ENCODE peak calls at places on chromosomes 2 and 18, in seven cellular contexts. One of them, this sample, is unnamed.

GRCh38 chr2:28252308-28252707 is 140.3 kb upstream of the FOSL2 start:
- DNase-seq in fibroblast of the aortic adventitia: no peak
- DNase-seq in thoracic aorta: no peak
- DNase-seq in A549: no peak
- DNase-seq in chondrocyte: no peak
- DNase-seq in CD4-positive, alpha-beta T cell: no peak
- DNase-seq in astrocyte of the spinal cord: no peak
- DNase-seq in this sample: no peak

GRCh38 chr2:1972948-1973347 is 228.6 kb upstream of the PXDN start:
- DNase-seq in chondrocyte: no peak
- DNase-seq in astrocyte of the spinal cord: peak
- DNase-seq in fibroblast of the aortic adventitia: peak
- DNase-seq in thoracic aorta: no peak
- DNase-seq in CD4-positive, alpha-beta T cell: no peak
- DNase-seq in A549: no peak
- DNase-seq in this sample: no peak

GRCh38 chr18:23416283-23416682 is 36.8 kb upstream of the RIOK3 start:
- DNase-seq in thoracic aorta: no peak
- DNase-seq in astrocyte of the spinal cord: no peak
- DNase-seq in CD4-positive, alpha-beta T cell: no peak
- DNase-seq in chondrocyte: no peak
- DNase-seq in fibroblast of the aortic adventitia: peak
- DNase-seq in A549: no peak
- DNase-seq in this sample: no peak

GRCh38 chr2:101087638-101088037 is 63.5 kb downstream of the TBC1D8 start:
- DNase-seq in thoracic aorta: no peak
- DNase-seq in CD4-positive, alpha-beta T cell: no peak
- DNase-seq in A549: no peak
- DNase-seq in fibroblast of the aortic adventitia: peak
- DNase-seq in chondrocyte: no peak
- DNase-seq in astrocyte of the spinal cord: no peak
- DNase-seq in this sample: no peak

GRCh38 chr18:39799010-39799409 is 2156.0 kb upstream of the PIK3C3 start:
- DNase-seq in astrocyte of the spinal cord: peak
- DNase-seq in chondrocyte: no peak
- DNase-seq in A549: peak
- DNase-seq in fibroblast of the aortic adventitia: no peak
- DNase-seq in thoracic aorta: no peak
- DNase-seq in CD4-positive, alpha-beta T cell: no peak
- DNase-seq in this sample: no peak

GRCh38 chr2:201419057-201419635 is 32.1 kb downstream of the TRAK2 start:
- DNase-seq in fibroblast of the aortic adventitia: peak
- DNase-seq in astrocyte of the spinal cord: peak
- DNase-seq in chondrocyte: no peak
- DNase-seq in CD4-positive, alpha-beta T cell: no peak
- DNase-seq in A549: no peak
- DNase-seq in thoracic aorta: no peak
- DNase-seq in this sample: no peak

GRCh38 chr18:12046751-12047335 is 46.8 kb upstream of the ANKRD62 start:
- DNase-seq in fibroblast of the aortic adventitia: no peak
- DNase-seq in CD4-positive, alpha-beta T cell: no peak
- DNase-seq in thoracic aorta: no peak
- DNase-seq in astrocyte of the spinal cord: no peak
- DNase-seq in A549: no peak
- DNase-seq in chondrocyte: no peak
- DNase-seq in this sample: no peak

GRCh38 chr2:160062283-160063005 is at the start of gene PLA2R1:
- DNase-seq in astrocyte of the spinal cord: peak
- DNase-seq in thoracic aorta: no peak
- DNase-seq in chondrocyte: no peak
- DNase-seq in A549: peak
- DNase-seq in fibroblast of the aortic adventitia: peak
- DNase-seq in CD4-positive, alpha-beta T cell: no peak
- DNase-seq in this sample: peak

GRCh38 chr18:9249254-9249653 is 85.3 kb upstream of the TWSG1 start:
- DNase-seq in astrocyte of the spinal cord: no peak
- DNase-seq in thoracic aorta: no peak
- DNase-seq in A549: no peak
- DNase-seq in fibroblast of the aortic adventitia: no peak
- DNase-seq in chondrocyte: no peak
- DNase-seq in CD4-positive, alpha-beta T cell: no peak
- DNase-seq in this sample: no peak

GRCh38 chr2:8678731-8679566 is 2.9 kb upstream of the ID2 start:
- DNase-seq in fibroblast of the aortic adventitia: peak
- DNase-seq in chondrocyte: peak
- DNase-seq in astrocyte of the spinal cord: peak
- DNase-seq in A549: peak
- DNase-seq in CD4-positive, alpha-beta T cell: peak
- DNase-seq in thoracic aorta: peak
- DNase-seq in this sample: peak

GRCh38 chr18:25457196-25457595 is 105.2 kb upstream of the ZNF521 start:
- DNase-seq in fibroblast of the aortic adventitia: no peak
- DNase-seq in chondrocyte: no peak
- DNase-seq in astrocyte of the spinal cord: no peak
- DNase-seq in CD4-positive, alpha-beta T cell: no peak
- DNase-seq in thoracic aorta: no peak
- DNase-seq in A549: no peak
- DNase-seq in this sample: no peak

GRCh38 chr2:154484338-154485099 is 214.0 kb upstream of the KCNJ3 start:
- DNase-seq in fibroblast of the aortic adventitia: no peak
- DNase-seq in chondrocyte: no peak
- DNase-seq in A549: no peak
- DNase-seq in CD4-positive, alpha-beta T cell: no peak
- DNase-seq in thoracic aorta: no peak
- DNase-seq in astrocyte of the spinal cord: no peak
- DNase-seq in this sample: no peak

GRCh38 chr2:172091626-172092566 is 6.6 kb downstream of the DLX1 start:
- DNase-seq in chondrocyte: no peak
- DNase-seq in astrocyte of the spinal cord: no peak
- DNase-seq in CD4-positive, alpha-beta T cell: no peak
- DNase-seq in thoracic aorta: no peak
- DNase-seq in A549: no peak
- DNase-seq in fibroblast of the aortic adventitia: no peak
- DNase-seq in this sample: no peak

GRCh38 chr2:189441709-189442074 is 418 bp downstream of the WDR75 start:
- DNase-seq in fibroblast of the aortic adventitia: no peak
- DNase-seq in chondrocyte: peak
- DNase-seq in CD4-positive, alpha-beta T cell: no peak
- DNase-seq in A549: peak
- DNase-seq in thoracic aorta: no peak
- DNase-seq in astrocyte of the spinal cord: no peak
- DNase-seq in this sample: no peak

GRCh38 chr2:189439342-189439741 is 1.9 kb upstream of the WDR75 start:
- DNase-seq in chondrocyte: no peak
- DNase-seq in CD4-positive, alpha-beta T cell: no peak
- DNase-seq in astrocyte of the spinal cord: no peak
- DNase-seq in A549: peak
- DNase-seq in thoracic aorta: no peak
- DNase-seq in fibroblast of the aortic adventitia: no peak
- DNase-seq in this sample: no peak

GRCh38 chr2:189440644-189440946 is 679 bp upstream of the WDR75 start:
- DNase-seq in astrocyte of the spinal cord: no peak
- DNase-seq in thoracic aorta: no peak
- DNase-seq in A549: no peak
- DNase-seq in chondrocyte: no peak
- DNase-seq in CD4-positive, alpha-beta T cell: no peak
- DNase-seq in fibroblast of the aortic adventitia: no peak
- DNase-seq in this sample: no peak

GRCh38 chr2:189442468-189442867 is 1.2 kb downstream of the WDR75 start:
- DNase-seq in astrocyte of the spinal cord: no peak
- DNase-seq in chondrocyte: no peak
- DNase-seq in thoracic aorta: no peak
- DNase-seq in A549: no peak
- DNase-seq in CD4-positive, alpha-beta T cell: no peak
- DNase-seq in fibroblast of the aortic adventitia: no peak
- DNase-seq in this sample: no peak

DNA sequence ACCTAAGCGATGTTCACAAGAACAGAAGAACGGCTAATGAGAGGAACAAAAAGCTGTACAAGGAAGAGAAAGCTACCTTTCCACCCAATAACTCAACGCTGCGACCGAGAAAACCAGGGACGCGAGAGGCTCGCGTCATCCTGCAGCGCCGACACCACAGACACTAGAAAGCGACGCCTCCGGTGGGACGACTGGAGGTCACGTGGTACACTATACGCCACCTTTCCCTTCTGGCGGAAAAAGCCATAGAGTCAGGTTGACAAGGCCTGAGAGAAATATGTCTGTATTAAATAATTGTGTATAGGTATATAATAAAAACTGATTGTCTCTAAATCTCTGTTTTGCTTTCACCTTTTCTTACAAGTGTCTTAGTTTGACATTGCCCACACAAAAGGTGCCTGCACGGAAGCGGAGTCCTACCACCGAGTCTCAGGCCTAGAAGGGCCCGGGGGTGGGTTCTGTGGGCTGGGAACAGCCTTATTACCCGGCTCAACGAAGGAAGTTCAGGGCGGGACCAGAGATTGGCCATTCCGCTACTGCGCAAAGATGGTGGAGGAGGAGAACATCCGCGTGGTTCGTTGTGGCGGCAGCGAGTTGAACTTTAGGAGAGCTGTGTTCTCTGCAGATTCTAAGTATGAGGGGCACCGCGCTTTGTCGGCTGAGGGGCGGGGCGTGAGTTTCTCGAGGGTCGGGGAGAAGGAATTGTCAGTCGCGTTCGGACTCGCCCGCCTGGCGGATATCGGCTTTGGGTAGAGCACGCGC is at the start of gene WDR75:
- DNase-seq in A549: peak
- DNase-seq in fibroblast of the aortic adventitia: peak
- DNase-seq in chondrocyte: peak
- DNase-seq in astrocyte of the spinal cord: peak
- DNase-seq in CD4-positive, alpha-beta T cell: peak
- DNase-seq in thoracic aorta: peak
- DNase-seq in this sample: peak
- TF ChIP-seq CTCF in A549: no peak
- TF ChIP-seq CTCF in fibroblast of the aortic adventitia: no peak
- TF ChIP-seq CTCF in chondrocyte: peak
- TF ChIP-seq CTCF in astrocyte of the spinal cord: no peak
- TF ChIP-seq CTCF in CD4-positive, alpha-beta T cell: no peak
- TF ChIP-seq CTCF in thoracic aorta: no peak
- TF ChIP-seq CTCF in this sample: no peak

GRCh38 chr2:86025229-86025820 is 80.4 kb downstream of the POLR1A start:
- DNase-seq in fibroblast of the aortic adventitia: no peak
- DNase-seq in astrocyte of the spinal cord: no peak
- DNase-seq in CD4-positive, alpha-beta T cell: no peak
- DNase-seq in A549: no peak
- DNase-seq in thoracic aorta: no peak
- DNase-seq in chondrocyte: peak
- DNase-seq in this sample: no peak
- TF ChIP-seq CTCF in fibroblast of the aortic adventitia: no peak
- TF ChIP-seq CTCF in astrocyte of the spinal cord: peak
- TF ChIP-seq CTCF in CD4-positive, alpha-beta T cell: no peak
- TF ChIP-seq CTCF in A549: no peak
- TF ChIP-seq CTCF in thoracic aorta: no peak
- TF ChIP-seq CTCF in chondrocyte: peak
- TF ChIP-seq CTCF in this sample: no peak

DNA sequence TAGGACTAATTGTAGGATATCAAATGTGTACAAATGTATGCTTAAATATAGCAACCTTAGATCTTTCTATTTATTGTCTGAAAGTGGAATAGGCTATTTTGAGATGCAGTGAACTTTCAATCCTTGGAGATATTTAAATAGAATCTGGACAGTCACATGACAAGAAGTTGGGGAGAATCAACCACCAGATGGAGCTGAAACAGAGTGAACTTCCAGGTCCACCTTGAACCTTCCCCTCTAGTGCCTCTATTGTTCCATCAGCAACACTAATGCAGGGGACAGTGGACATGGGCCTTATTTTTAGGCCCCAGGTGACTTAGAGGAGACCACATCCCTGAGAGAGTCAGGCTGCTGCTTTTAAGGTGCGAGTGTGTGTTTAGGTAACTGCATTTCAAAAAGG is 37.0 kb upstream of the CRIM1 start:
- DNase-seq in CD4-positive, alpha-beta T cell: no peak
- DNase-seq in astrocyte of the spinal cord: no peak
- DNase-seq in chondrocyte: no peak
- DNase-seq in thoracic aorta: no peak
- DNase-seq in fibroblast of the aortic adventitia: peak
- DNase-seq in A549: no peak
- DNase-seq in this sample: no peak
- TF ChIP-seq CTCF in CD4-positive, alpha-beta T cell: no peak
- TF ChIP-seq CTCF in astrocyte of the spinal cord: no peak
- TF ChIP-seq CTCF in chondrocyte: peak
- TF ChIP-seq CTCF in thoracic aorta: no peak
- TF ChIP-seq CTCF in fibroblast of the aortic adventitia: peak
- TF ChIP-seq CTCF in A549: peak
- TF ChIP-seq CTCF in this sample: no peak

DNA sequence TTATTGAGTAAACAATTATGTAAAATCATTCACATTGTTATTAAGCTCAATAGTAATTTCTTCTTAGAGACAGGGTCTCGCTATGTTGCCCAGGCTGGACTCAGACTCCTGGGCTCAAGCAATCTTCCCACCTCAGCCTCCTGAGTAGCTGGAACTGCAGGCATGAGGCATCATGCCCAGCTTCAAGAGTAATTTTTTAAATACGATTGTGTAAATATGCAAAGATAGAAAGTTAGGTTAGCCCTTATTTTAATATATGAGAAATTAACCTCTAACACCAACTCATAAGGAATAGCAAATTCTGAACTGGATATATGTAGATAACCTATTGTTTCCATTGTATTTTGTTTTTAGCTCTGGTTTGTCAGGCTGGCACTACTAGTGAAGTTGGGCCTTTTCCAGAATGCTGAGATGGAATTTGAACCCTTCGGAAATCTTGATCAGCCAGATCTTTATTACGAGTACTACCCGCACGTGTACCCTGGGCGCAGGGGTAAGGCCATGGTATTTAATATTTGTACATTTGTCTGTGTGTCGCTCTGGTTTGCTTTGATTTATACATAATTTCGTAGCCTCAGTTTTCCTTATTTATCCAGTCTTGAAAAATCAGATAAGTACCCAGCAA is 44.8 kb downstream of the TRAPPC12 start:
- DNase-seq in chondrocyte: no peak
- DNase-seq in A549: no peak
- DNase-seq in astrocyte of the spinal cord: no peak
- DNase-seq in thoracic aorta: no peak
- DNase-seq in fibroblast of the aortic adventitia: no peak
- DNase-seq in CD4-positive, alpha-beta T cell: no peak
- DNase-seq in this sample: no peak
- TF ChIP-seq CTCF in chondrocyte: peak
- TF ChIP-seq CTCF in A549: no peak
- TF ChIP-seq CTCF in astrocyte of the spinal cord: no peak
- TF ChIP-seq CTCF in thoracic aorta: no peak
- TF ChIP-seq CTCF in fibroblast of the aortic adventitia: no peak
- TF ChIP-seq CTCF in CD4-positive, alpha-beta T cell: peak
- TF ChIP-seq CTCF in this sample: no peak

GRCh38 chr2:150803689-150804398 is 316.4 kb upstream of the RND3 start:
- DNase-seq in fibroblast of the aortic adventitia: no peak
- DNase-seq in A549: no peak
- DNase-seq in chondrocyte: no peak
- DNase-seq in astrocyte of the spinal cord: no peak
- DNase-seq in CD4-positive, alpha-beta T cell: no peak
- DNase-seq in thoracic aorta: no peak
- DNase-seq in this sample: no peak
- TF ChIP-seq CTCF in fibroblast of the aortic adventitia: no peak
- TF ChIP-seq CTCF in A549: no peak
- TF ChIP-seq CTCF in chondrocyte: no peak
- TF ChIP-seq CTCF in astrocyte of the spinal cord: no peak
- TF ChIP-seq CTCF in CD4-positive, alpha-beta T cell: no peak
- TF ChIP-seq CTCF in thoracic aorta: no peak
- TF ChIP-seq CTCF in this sample: no peak